ENCODE peak calls at places on chromosomes 12 and 14, in four cellular contexts. T is A549, E is pancreas, F is heart right ventricle. V is an unnamed sample.

GRCh38 chr12:14576896-14577295 is 9.2 kb upstream of the PLBD1 start:
- ATAC-seq in F (no peak), E (no peak), T (no peak), V (no peak)

GRCh38 chr12:32423598-32423997 is 24.2 kb downstream of the FGD4 start:
- ATAC-seq in F (no peak), T (no peak), E (no peak), V (no peak)

GRCh38 chr12:47378222-47378582 is 298.4 kb upstream of the AMIGO2 start:
- ATAC-seq in T (peak; percentile 9), E (no peak), F (no peak), V (peak; percentile 5)

GRCh38 chr12:7638064-7638763 is 27.5 kb downstream of the APOBEC1 start:
- ATAC-seq in F (peak; percentile 25), E (peak; percentile 6), T (peak; percentile 16), V (peak; percentile 18)

GRCh38 chr12:83850531-83850930 is 1062.1 kb downstream of the SLC6A15 start:
- ATAC-seq in E (no peak), T (no peak), F (no peak), V (no peak)

GRCh38 chr12:101829639-101830390 is 944 bp downstream of the GNPTAB start:
- ATAC-seq in E (peak; percentile 57), T (no peak), F (no peak), V (no peak)

GRCh38 chr14:35826218-35826951 is at the start of gene BRMS1L:
- ATAC-seq in T (peak; percentile 96), E (peak; percentile 94), F (peak; percentile 98), V (peak; percentile 98)

GRCh38 chr12:94678396-94678795 is 28.0 kb upstream of the TMCC3 start:
- ATAC-seq in F (no peak), T (no peak), E (peak; percentile 14), V (no peak)

GRCh38 chr12:59973515-59973914 is 377.7 kb downstream of the SLC16A7 start:
- ATAC-seq in T (no peak), F (no peak), E (no peak), V (no peak)

GRCh38 chr14:77469539-77469938 is 11.6 kb downstream of the AHSA1 start:
- ATAC-seq in T (no peak), E (no peak), F (no peak), V (no peak)

GRCh38 chr14:51419685-51420084 is 179.6 kb downstream of the TMX1 start:
- ATAC-seq in T (no peak), E (no peak), F (peak; percentile 25), V (no peak)

GRCh38 chr12:111650912-111651311 is 34.8 kb downstream of the BRAP start:
- ATAC-seq in F (no peak), E (no peak), T (no peak), V (no peak)

GRCh38 chr12:45324391-45324790 is 108.5 kb downstream of the ANO6 start:
- ATAC-seq in T (no peak), F (peak; percentile 81), E (peak; percentile 14), V (no peak)

GRCh38 chr12:112714166-112714565 is 77.4 kb upstream of the RPH3A start:
- ATAC-seq in T (peak; percentile 45), E (no peak), F (no peak), V (no peak)

GRCh38 chr12:121688966-121689365 is 19.5 kb upstream of the MORN3 start:
- ATAC-seq in T (no peak), E (no peak), F (no peak), V (no peak)

GRCh38 chr12:51388066-51388799 is 3.0 kb downstream of the GALNT6 start:
- ATAC-seq in F (peak; percentile 24), E (no peak), T (no peak), V (peak; percentile 22)

GRCh38 chr14:93742761-93743160 is 45.5 kb downstream of the PRIMA1 start:
- ATAC-seq in F (peak; percentile 91), E (no peak), T (no peak), V (peak; percentile 39)

GRCh38 chr12:15005064-15005463 is 32.2 kb downstream of the PDE6H start:
- ATAC-seq in E (peak; percentile 36), F (no peak), T (no peak), V (no peak)

GRCh38 chr14:72836085-72836484 is 57.8 kb downstream of the DPF3 start:
- ATAC-seq in E (no peak), F (peak; percentile 55), T (peak; percentile 21), V (no peak)

GRCh38 chr14:51929920-51930682 is 59.2 kb upstream of the RTRAF start:
- ATAC-seq in E (no peak), T (no peak), F (no peak), V (no peak)

DNA sequence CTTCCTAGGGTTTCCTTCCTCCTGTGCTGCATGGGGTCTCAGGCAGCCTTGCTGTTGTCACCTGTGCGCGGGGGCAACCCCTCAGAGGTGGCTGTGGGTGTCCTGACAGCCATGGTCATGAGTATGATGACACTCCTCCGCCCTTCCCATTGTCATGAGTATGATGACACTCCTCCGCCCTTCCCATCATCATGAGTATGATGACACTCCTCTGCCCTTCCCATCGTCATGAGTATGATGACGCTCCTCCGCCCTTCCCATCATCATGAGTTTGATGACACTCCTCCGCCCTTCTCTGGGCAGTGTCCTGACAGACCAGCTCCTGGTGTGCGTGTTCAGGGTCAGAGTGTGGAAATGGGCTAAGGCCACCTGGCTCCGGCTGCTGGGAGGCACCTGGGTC is 39.9 kb downstream of the FBRSL1 start:
- ATAC-seq in E (no peak), F (no peak), T (no peak), V (no peak)
- H3K4me3 ChIP-seq in E (no peak overlapping the region), F (no peak overlapping the region), T (no peak overlapping the region), V (no peak overlapping the region)

DNA sequence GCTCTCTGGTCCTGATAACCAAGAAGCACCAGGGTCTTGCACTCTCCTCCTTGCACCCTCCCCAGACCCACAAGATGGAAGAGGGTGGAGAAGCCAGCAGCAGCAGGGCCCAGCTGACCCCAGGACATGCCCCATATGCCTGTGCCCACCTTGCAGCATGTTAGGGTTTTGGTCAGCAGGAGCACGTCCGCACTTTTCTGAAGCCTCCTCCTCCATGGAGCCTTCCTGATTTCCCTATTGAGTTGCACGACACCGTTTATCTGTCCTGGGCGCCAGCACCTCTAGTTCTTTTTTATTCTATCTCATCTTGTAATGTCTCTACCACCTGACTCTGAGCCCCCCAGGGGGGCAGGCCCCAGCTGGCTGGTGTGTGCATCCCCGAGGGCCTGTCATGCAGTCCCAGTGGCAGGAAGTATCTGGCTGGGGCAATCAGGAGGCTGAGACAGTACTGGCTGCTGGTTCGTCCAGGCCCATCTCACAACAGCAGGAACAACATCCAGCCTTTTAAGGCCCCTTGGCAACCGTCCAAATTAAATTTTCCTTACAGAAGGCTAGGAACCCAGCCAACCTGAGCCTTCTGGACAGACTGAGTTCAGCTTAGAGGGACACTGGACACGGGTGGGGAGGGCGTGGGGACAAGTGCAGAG is 39.6 kb downstream of the CCDC85C start:
- ATAC-seq in E (peak; percentile 6), F (peak; percentile 43), T (no peak), V (peak; percentile 58)
- H3K4me1 ChIP-seq in E (peaks cover 51% of the 10 kb centered on the region), F (peaks cover 78% of the 10 kb centered on the region), T (peaks cover 80% of the 10 kb centered on the region), V (peaks cover 22% of the 10 kb centered on the region)

GRCh38 chr12:115891551-115891950 is 385.9 kb downstream of the MED13L start:
- ATAC-seq in F (no peak), T (no peak), E (no peak), V (no peak)

GRCh38 chr12:115898670-115899069 is 378.8 kb downstream of the MED13L start:
- ATAC-seq in T (no peak), F (no peak), E (no peak), V (no peak)

GRCh38 chr12:115897718-115898117 is 379.8 kb downstream of the MED13L start:
- ATAC-seq in E (no peak), T (no peak), F (no peak), V (no peak)

DNA sequence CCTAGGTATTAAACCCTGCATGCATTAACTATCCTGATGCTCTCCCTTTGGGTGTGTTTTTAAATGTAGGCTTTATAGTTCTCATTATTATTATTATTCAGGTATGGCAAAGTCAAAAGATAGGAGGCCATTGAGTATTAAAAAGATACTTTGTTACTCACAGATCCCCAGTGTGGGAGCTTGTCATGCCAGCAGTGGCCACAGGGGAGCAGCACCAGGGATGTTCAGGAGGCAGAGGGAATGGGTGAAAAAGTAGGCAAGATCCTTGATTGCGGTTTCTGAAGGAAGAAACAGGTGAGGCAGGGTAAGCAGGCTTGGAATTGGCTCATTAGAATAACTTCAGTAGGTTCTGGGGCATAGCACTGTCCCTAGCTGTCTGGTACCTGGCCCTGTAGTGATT is 382.2 kb downstream of the MED13L start:
- ATAC-seq in T (no peak), E (no peak), F (no peak), V (no peak)
- TF ChIP-seq CTCF in T (peak; percentile 24), E (peak; percentile 6), F (peak; percentile 34), V (no peak)

DNA sequence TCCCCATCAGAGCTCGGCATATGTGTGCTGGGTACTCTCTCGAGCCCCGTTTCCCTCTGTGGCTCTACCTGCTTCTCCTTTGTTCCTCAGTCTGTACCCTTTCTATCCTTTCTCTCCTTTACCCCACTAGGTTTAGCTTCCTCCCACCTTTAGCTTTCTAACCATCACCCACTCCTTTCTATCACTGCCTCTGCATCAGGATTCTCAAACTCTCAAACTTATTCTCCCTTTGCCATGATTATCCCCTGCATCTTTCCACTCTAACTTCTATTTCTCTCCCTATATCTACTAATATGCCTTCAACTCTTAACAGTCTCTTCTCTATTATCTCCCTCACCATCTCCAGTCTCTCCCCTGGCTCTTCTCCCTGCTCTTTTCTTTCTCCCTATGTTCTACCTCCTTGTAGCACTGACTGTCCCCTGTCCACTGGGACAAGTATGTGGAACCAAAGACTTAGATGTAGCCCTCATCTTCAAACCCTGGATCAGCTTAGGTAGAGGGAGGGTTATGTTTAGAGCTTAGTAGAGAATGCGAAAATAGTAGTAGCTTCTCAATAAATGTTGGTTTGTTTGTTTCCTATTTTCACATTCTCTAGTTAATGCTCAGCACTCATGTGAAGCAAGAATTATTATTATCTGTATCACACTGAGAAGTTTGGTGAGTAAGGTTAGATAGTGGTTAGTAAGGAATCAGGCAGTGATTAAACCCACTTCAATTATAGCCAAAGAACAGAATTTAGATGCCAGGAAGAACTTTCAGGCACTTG is 3.4 kb downstream of the GDF11 start:
- ATAC-seq in E (no peak), T (no peak), F (no peak), V (no peak)
- H3K4me3 ChIP-seq in E (no peak overlapping the region), T (no peak overlapping the region), F (no peak overlapping the region), V (peak overlapping the region; percentile 20)

DNA sequence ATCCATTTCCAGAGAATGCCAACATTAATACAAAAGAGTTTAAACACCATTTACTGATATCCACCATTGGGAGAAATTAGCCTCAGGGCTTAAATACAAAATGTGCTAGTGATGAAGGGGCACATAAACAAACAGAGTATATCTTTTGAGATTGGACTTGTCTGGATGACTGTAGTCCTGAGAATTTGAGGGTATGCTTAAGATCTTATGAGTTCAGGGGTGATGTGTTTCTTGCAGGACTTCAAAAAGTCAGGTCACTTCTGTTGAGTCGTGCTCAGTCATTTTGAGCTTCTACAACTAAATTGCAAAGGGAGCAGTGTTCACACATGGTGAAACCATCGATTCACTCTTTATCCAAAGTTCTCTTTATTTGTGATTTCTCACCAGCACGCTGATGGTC is 425.7 kb downstream of the ATP23 start:
- ATAC-seq in T (no peak), E (no peak), F (no peak), V (no peak)
- H3K4me1 ChIP-seq in T (peaks cover 18% of the 10 kb centered on the region), E (no peaks in the 10 kb centered on the region), F (no peaks in the 10 kb centered on the region), V (no peaks in the 10 kb centered on the region)

GRCh38 chr12:64268409-64268808 is 46.3 kb upstream of the KICS2 start:
- ATAC-seq in E (no peak), F (no peak), T (no peak), V (no peak)

GRCh38 chr12:64278421-64278820 is 56.3 kb upstream of the KICS2 start:
- ATAC-seq in E (no peak), F (no peak), T (no peak), V (no peak)

GRCh38 chr12:64269161-64269560 is 47.1 kb upstream of the KICS2 start:
- ATAC-seq in T (no peak), F (no peak), E (no peak), V (no peak)

GRCh38 chr12:64270411-64270810 is 48.3 kb upstream of the KICS2 start:
- ATAC-seq in E (no peak), T (no peak), F (no peak), V (no peak)

GRCh38 chr12:64273527-64274403 is 51.7 kb upstream of the KICS2 start:
- ATAC-seq in T (peak; percentile 80), F (peak; percentile 15), E (peak; percentile 35), V (no peak)
- TF ChIP-seq CTCF in T (no peak), F (peak; percentile 49), E (no peak), V (no peak)